ENCODE peak calls at places on chromosomes 7 and 10, in four cellular contexts. O is AG10803; R is CD8-positive, alpha-beta T cell; Y is PC-3. A is an unnamed sample.

GRCh38 chr10:44926771-44927751 is 15.9 kb downstream of the TMEM72 start:
- DNase-seq in O (peak), R (no peak), Y (no peak), A (peak)

GRCh38 chr7:41970946-41971345 is 266.1 kb downstream of the GLI3 start:
- DNase-seq in O (no peak), R (no peak), Y (no peak), A (no peak)

GRCh38 chr10:67609996-67610793 is 85.8 kb downstream of the CTNNA3 start:
- DNase-seq in O (peak), R (no peak), Y (no peak), A (peak)

GRCh38 chr10:101123085-101123814 is 7.8 kb upstream of the TLX1 start:
- DNase-seq in O (no peak), R (no peak), Y (no peak), A (no peak)

GRCh38 chr7:3215624-3216585 is 85.1 kb upstream of the SDK1 start:
- DNase-seq in O (no peak), R (no peak), Y (peak), A (no peak)

GRCh38 chr10:5014936-5015335 is 11.3 kb upstream of the AKR1C2 start:
- DNase-seq in O (peak), R (no peak), Y (peak), A (peak)

GRCh38 chr10:73232887-73233286 is 14.2 kb downstream of the DNAJC9 start:
- DNase-seq in O (no peak), R (no peak), Y (peak), A (no peak)

GRCh38 chr10:100886946-100887345 is 25.8 kb upstream of the SLF2 start:
- DNase-seq in O (no peak), R (no peak), Y (no peak), A (peak)

GRCh38 chr10:132458595-132459251 is 61.7 kb downstream of the PWWP2B start:
- DNase-seq in O (peak), R (peak), Y (peak), A (peak)

GRCh38 chr7:150370612-150371071 is 2.0 kb downstream of the REPIN1 start:
- DNase-seq in O (peak), R (no peak), Y (peak), A (peak)

GRCh38 chr7:24133691-24134090 is 150.3 kb upstream of the NPY start:
- DNase-seq in O (no peak), R (no peak), Y (no peak), A (no peak)

GRCh38 chr7:47852330-47853245 is 95.7 kb downstream of the PKD1L1 start:
- DNase-seq in O (no peak), R (no peak), Y (peak), A (peak)

GRCh38 chr10:6059506-6059905 is 2.7 kb downstream of the IL2RA start:
- DNase-seq in O (no peak), R (no peak), Y (no peak), A (no peak)

GRCh38 chr7:102450242-102450641 is 14.4 kb downstream of the ALKBH4 start:
- DNase-seq in O (no peak), R (peak), Y (peak), A (no peak)

GRCh38 chr7:11787534-11787933 is 44.5 kb downstream of the THSD7A start:
- DNase-seq in O (no peak), R (no peak), Y (no peak), A (no peak)

GRCh38 chr7:100111914-100112313 is 7.2 kb downstream of the TAF6 start:
- DNase-seq in O (no peak), R (no peak), Y (no peak), A (no peak)

GRCh38 chr7:100107890-100108289 is 6.4 kb downstream of the AP4M1 start:
- DNase-seq in O (no peak), R (no peak), Y (no peak), A (no peak)

GRCh38 chr7:100115026-100115425 is 4.1 kb downstream of the TAF6 start:
- DNase-seq in O (no peak), R (no peak), Y (no peak), A (no peak)

GRCh38 chr7:100109521-100110163 is 8.2 kb downstream of the AP4M1 start:
- DNase-seq in O (no peak), R (no peak), Y (no peak), A (no peak)

GRCh38 chr7:100111156-100111555 is 8.0 kb downstream of the TAF6 start:
- DNase-seq in O (no peak), R (no peak), Y (no peak), A (no peak)
- TF ChIP-seq CTCF in O (no peak), R (no peak), Y (no peak), A (no peak)

GRCh38 chr7:129825554-129826267 is 127.0 kb downstream of the UBE2H start:
- DNase-seq in O (peak), R (peak), Y (peak), A (peak)

GRCh38 chr7:129827467-129827990 is 125.2 kb downstream of the UBE2H start:
- DNase-seq in O (no peak), R (no peak), Y (no peak), A (no peak)

GRCh38 chr7:129821476-129821875 is 131.3 kb downstream of the UBE2H start:
- DNase-seq in O (no peak), R (no peak), Y (no peak), A (no peak)

GRCh38 chr7:129825005-129825553 is 127.7 kb downstream of the UBE2H start:
- DNase-seq in O (peak), R (peak), Y (peak), A (peak)

DNA sequence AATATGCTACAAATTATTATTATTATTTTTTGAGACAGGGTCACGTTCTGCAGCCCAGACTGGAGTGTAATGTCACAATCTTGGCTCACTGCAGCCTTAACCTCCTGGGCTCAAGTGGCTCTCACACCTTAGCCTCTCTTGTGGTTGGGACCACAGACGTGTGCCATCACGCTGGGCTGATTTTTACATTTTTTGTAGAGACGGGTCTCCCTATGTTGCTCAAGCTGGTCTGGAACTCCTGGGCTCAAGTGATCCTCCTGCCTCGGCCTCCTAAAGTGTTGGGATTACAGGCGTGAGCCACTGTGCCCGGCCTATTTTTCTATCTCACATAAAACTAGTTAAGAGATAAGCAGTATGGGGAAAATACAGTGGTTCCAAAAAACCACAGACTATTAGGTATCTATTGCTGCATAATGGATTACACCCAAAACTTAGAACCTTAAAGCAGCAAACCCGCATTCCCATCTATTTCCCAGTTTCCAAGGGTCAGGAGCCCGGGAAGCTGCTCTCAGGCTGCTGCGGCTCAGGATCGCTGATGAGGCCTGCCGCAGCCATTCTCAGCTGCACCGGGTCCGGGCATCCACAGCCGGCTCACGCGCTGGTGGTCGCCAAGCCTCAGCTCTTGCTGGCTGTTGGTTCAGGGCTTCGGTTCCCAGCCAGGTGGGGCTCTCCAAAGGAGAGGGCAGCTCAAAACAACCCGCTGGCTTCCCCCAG is 128.3 kb downstream of the UBE2H start:
- DNase-seq in O (no peak), R (no peak), Y (no peak), A (no peak)
- H3K4me3 ChIP-seq in O (peak), R (peak), Y (peak), A (peak)

DNA sequence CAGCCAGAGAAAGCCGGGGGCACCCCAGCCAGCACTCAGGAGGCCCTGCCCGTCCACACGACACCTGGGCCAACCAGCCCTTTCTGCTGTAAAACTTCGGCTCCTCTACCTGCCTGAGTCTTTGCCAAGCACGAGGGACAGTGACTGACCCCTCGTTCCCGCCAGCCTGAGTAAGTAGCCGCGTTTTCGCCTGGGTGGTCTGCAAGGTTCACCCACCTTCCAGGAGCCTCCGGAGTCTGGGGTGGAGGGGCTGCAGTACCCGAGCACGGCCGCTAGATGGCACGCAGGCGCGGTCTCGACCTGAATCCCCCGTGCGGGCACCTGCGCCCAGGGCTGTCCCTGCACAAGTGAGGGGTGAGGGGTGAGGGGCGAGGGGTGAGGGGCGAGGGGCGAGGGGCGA is 192.7 kb downstream of the PTPRN2 start:
- DNase-seq in O (no peak), R (peak), Y (peak), A (no peak)
- TF ChIP-seq CTCF in O (peak), R (peak), Y (peak), A (peak)

GRCh38 chr10:28678687-28679457 is 1.6 kb downstream of the BAMBI start:
- DNase-seq in O (no peak), R (no peak), Y (peak), A (peak)
- H3K4me3 ChIP-seq in O (peak), R (no peak), Y (peak), A (peak)

DNA sequence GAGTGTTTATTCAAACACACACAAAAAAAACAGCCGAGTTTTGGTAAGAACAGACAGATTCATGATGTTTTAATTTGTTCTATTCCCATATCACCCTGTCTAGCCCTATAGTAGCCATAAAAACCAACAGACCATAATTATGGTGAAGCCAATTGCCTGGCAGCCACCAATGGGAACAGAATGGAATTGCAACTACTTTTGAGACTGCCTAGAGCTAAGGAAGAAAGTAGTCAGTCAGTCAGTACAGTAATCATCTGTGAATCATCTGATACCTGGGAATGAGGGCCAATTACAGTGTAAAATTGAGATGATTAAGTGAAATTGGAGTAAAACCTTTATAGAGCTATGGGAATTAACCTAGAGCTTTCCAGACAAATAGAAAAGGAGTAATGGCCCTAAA is 952.7 kb upstream of the KCND2 start:
- DNase-seq in O (no peak), R (no peak), Y (peak), A (no peak)
- TF ChIP-seq CTCF in O (no peak), R (no peak), Y (peak), A (no peak)